ENCODE peak calls at places on chromosome 5, in seven cellular contexts. One of them, this sample, is unnamed.

GRCh38 chr5:130514984-130515690 is 610.9 kb downstream of the CHSY3 start:
- DNase-seq in OCI-LY7: no peak
- DNase-seq in body of pancreas: no peak
- DNase-seq in lung: no peak
- DNase-seq in MCF 10A: peak
- DNase-seq in heart left ventricle: no peak
- DNase-seq in GM13977: no peak
- DNase-seq in this sample: no peak

GRCh38 chr5:7181841-7182240 is 214.1 kb upstream of the ADCY2 start:
- DNase-seq in body of pancreas: no peak
- DNase-seq in MCF 10A: no peak
- DNase-seq in lung: no peak
- DNase-seq in GM13977: no peak
- DNase-seq in heart left ventricle: no peak
- DNase-seq in OCI-LY7: no peak
- DNase-seq in this sample: no peak

GRCh38 chr5:15821506-15821905 is 321.5 kb downstream of the FBXL7 start:
- DNase-seq in heart left ventricle: no peak
- DNase-seq in MCF 10A: no peak
- DNase-seq in OCI-LY7: no peak
- DNase-seq in body of pancreas: no peak
- DNase-seq in lung: no peak
- DNase-seq in GM13977: no peak
- DNase-seq in this sample: no peak

GRCh38 chr5:65928341-65928752 is 2.0 kb downstream of the ERBIN start:
- DNase-seq in GM13977: no peak
- DNase-seq in lung: no peak
- DNase-seq in heart left ventricle: no peak
- DNase-seq in body of pancreas: no peak
- DNase-seq in OCI-LY7: no peak
- DNase-seq in MCF 10A: peak
- DNase-seq in this sample: no peak

GRCh38 chr5:61301820-61302563 is 30.1 kb upstream of the ZSWIM6 start:
- DNase-seq in OCI-LY7: no peak
- DNase-seq in heart left ventricle: no peak
- DNase-seq in MCF 10A: peak
- DNase-seq in GM13977: no peak
- DNase-seq in body of pancreas: peak
- DNase-seq in lung: peak
- DNase-seq in this sample: no peak

GRCh38 chr5:133828727-133829126 is 139.7 kb downstream of the C5orf15 start:
- DNase-seq in OCI-LY7: no peak
- DNase-seq in body of pancreas: no peak
- DNase-seq in lung: no peak
- DNase-seq in MCF 10A: no peak
- DNase-seq in GM13977: no peak
- DNase-seq in heart left ventricle: no peak
- DNase-seq in this sample: no peak

GRCh38 chr5:4216142-4216541 is 620.5 kb downstream of the IRX1 start:
- DNase-seq in lung: no peak
- DNase-seq in heart left ventricle: no peak
- DNase-seq in GM13977: no peak
- DNase-seq in body of pancreas: no peak
- DNase-seq in OCI-LY7: no peak
- DNase-seq in MCF 10A: peak
- DNase-seq in this sample: no peak

GRCh38 chr5:62783374-62784057 is 204.9 kb downstream of the LRRC70 start:
- DNase-seq in OCI-LY7: no peak
- DNase-seq in GM13977: peak
- DNase-seq in body of pancreas: no peak
- DNase-seq in MCF 10A: no peak
- DNase-seq in lung: no peak
- DNase-seq in heart left ventricle: no peak
- DNase-seq in this sample: no peak

GRCh38 chr5:32542216-32543059 is 42.9 kb upstream of the SUB1 start:
- DNase-seq in heart left ventricle: no peak
- DNase-seq in OCI-LY7: peak
- DNase-seq in lung: no peak
- DNase-seq in GM13977: peak
- DNase-seq in body of pancreas: no peak
- DNase-seq in MCF 10A: peak
- DNase-seq in this sample: no peak

GRCh38 chr5:65778126-65778525 is 56.1 kb downstream of the NLN start:
- DNase-seq in GM13977: no peak
- DNase-seq in lung: no peak
- DNase-seq in OCI-LY7: no peak
- DNase-seq in heart left ventricle: no peak
- DNase-seq in MCF 10A: no peak
- DNase-seq in body of pancreas: no peak
- DNase-seq in this sample: no peak

GRCh38 chr5:173868096-173868879 is 19.9 kb upstream of the CPEB4 start:
- DNase-seq in lung: no peak
- DNase-seq in GM13977: no peak
- DNase-seq in MCF 10A: peak
- DNase-seq in OCI-LY7: no peak
- DNase-seq in body of pancreas: no peak
- DNase-seq in heart left ventricle: no peak
- DNase-seq in this sample: no peak

GRCh38 chr5:102595332-102595731 is 96.5 kb upstream of the SLCO6A1 start:
- DNase-seq in lung: no peak
- DNase-seq in GM13977: no peak
- DNase-seq in heart left ventricle: no peak
- DNase-seq in OCI-LY7: no peak
- DNase-seq in MCF 10A: no peak
- DNase-seq in body of pancreas: no peak
- DNase-seq in this sample: no peak

GRCh38 chr5:130323804-130324454 is 419.7 kb downstream of the CHSY3 start:
- DNase-seq in heart left ventricle: no peak
- DNase-seq in MCF 10A: peak
- DNase-seq in lung: no peak
- DNase-seq in body of pancreas: no peak
- DNase-seq in OCI-LY7: peak
- DNase-seq in GM13977: peak
- DNase-seq in this sample: no peak

GRCh38 chr5:74075900-74076484 is 450.0 kb downstream of the ARHGEF28 start:
- DNase-seq in MCF 10A: no peak
- DNase-seq in OCI-LY7: no peak
- DNase-seq in GM13977: no peak
- DNase-seq in lung: no peak
- DNase-seq in body of pancreas: no peak
- DNase-seq in heart left ventricle: no peak
- DNase-seq in this sample: no peak

GRCh38 chr5:176676361-176676824 is 29.1 kb downstream of the TSPAN17 start:
- DNase-seq in MCF 10A: peak
- DNase-seq in lung: no peak
- DNase-seq in heart left ventricle: peak
- DNase-seq in body of pancreas: no peak
- DNase-seq in GM13977: peak
- DNase-seq in OCI-LY7: peak
- DNase-seq in this sample: no peak

GRCh38 chr5:107526263-107526937 is 144.3 kb downstream of the EFNA5 start:
- DNase-seq in OCI-LY7: no peak
- DNase-seq in lung: no peak
- DNase-seq in MCF 10A: no peak
- DNase-seq in body of pancreas: no peak
- DNase-seq in heart left ventricle: no peak
- DNase-seq in GM13977: no peak
- DNase-seq in this sample: no peak

GRCh38 chr5:176730815-176731475 is 79.4 kb upstream of the UNC5A start:
- DNase-seq in GM13977: peak
- DNase-seq in OCI-LY7: no peak
- DNase-seq in lung: no peak
- DNase-seq in MCF 10A: no peak
- DNase-seq in heart left ventricle: no peak
- DNase-seq in body of pancreas: no peak
- DNase-seq in this sample: no peak

GRCh38 chr5:43515678-43516048 is 715 bp upstream of the C5orf34 start:
- DNase-seq in lung: no peak
- DNase-seq in OCI-LY7: peak
- DNase-seq in body of pancreas: no peak
- DNase-seq in GM13977: no peak
- DNase-seq in MCF 10A: no peak
- DNase-seq in heart left ventricle: no peak
- DNase-seq in this sample: no peak

GRCh38 chr5:170265527-170265926 is 32.0 kb downstream of the LCP2 start:
- DNase-seq in heart left ventricle: no peak
- DNase-seq in lung: no peak
- DNase-seq in GM13977: no peak
- DNase-seq in OCI-LY7: no peak
- DNase-seq in body of pancreas: no peak
- DNase-seq in MCF 10A: no peak
- DNase-seq in this sample: no peak

GRCh38 chr5:17185776-17186175 is 31.7 kb upstream of the BASP1 start:
- DNase-seq in body of pancreas: no peak
- DNase-seq in GM13977: no peak
- DNase-seq in MCF 10A: peak
- DNase-seq in lung: no peak
- DNase-seq in heart left ventricle: no peak
- DNase-seq in OCI-LY7: no peak
- DNase-seq in this sample: no peak

GRCh38 chr5:150272531-150272930 is 17.0 kb downstream of the CAMK2A start:
- DNase-seq in heart left ventricle: no peak
- DNase-seq in MCF 10A: peak
- DNase-seq in body of pancreas: no peak
- DNase-seq in GM13977: peak
- DNase-seq in OCI-LY7: peak
- DNase-seq in lung: no peak
- DNase-seq in this sample: peak
- TF ChIP-seq CTCF in heart left ventricle: no peak
- TF ChIP-seq CTCF in MCF 10A: peak
- TF ChIP-seq CTCF in body of pancreas: peak
- TF ChIP-seq CTCF in GM13977: peak
- TF ChIP-seq CTCF in OCI-LY7: peak
- TF ChIP-seq CTCF in lung: peak
- TF ChIP-seq CTCF in this sample: peak

GRCh38 chr5:95620870-95621838 is 1.3 kb downstream of the GPR150 start:
- DNase-seq in body of pancreas: peak
- DNase-seq in heart left ventricle: peak
- DNase-seq in MCF 10A: no peak
- DNase-seq in lung: no peak
- DNase-seq in OCI-LY7: no peak
- DNase-seq in GM13977: peak
- DNase-seq in this sample: peak
- TF ChIP-seq CTCF in body of pancreas: no peak
- TF ChIP-seq CTCF in heart left ventricle: no peak
- TF ChIP-seq CTCF in MCF 10A: no peak
- TF ChIP-seq CTCF in lung: no peak
- TF ChIP-seq CTCF in OCI-LY7: no peak
- TF ChIP-seq CTCF in GM13977: no peak
- TF ChIP-seq CTCF in this sample: no peak

DNA sequence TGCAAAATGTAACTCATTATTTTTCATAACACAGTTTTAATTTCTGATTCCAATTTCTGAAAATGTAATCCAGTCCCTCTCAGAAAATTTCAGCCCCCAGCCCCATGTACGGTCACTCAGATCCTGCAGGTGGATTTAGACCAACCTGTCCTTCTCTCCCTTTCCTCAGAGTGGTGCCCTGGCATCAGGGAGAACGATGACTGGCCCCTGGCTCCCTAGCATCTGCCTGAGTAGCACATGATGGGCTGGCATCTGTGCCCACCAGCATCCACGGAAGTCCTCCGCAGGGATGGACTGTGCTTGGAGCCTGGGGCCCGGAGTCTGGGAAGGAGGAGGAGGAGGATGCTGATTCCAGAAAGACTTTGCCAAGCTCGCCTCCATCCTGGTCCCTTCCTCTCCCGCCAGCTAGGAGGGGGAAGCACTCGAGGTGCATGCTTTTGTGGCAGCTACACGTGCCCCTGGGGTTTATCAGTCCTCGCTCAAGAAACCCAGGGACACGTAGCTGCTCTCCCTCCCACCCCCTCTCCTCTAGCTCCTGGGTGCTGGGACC is 54.4 kb upstream of the RUFY1 start:
- DNase-seq in OCI-LY7: no peak
- DNase-seq in heart left ventricle: no peak
- DNase-seq in lung: no peak
- DNase-seq in GM13977: no peak
- DNase-seq in MCF 10A: peak
- DNase-seq in body of pancreas: no peak
- DNase-seq in this sample: no peak
- TF ChIP-seq CTCF in OCI-LY7: peak
- TF ChIP-seq CTCF in heart left ventricle: no peak
- TF ChIP-seq CTCF in lung: no peak
- TF ChIP-seq CTCF in GM13977: peak
- TF ChIP-seq CTCF in MCF 10A: peak
- TF ChIP-seq CTCF in body of pancreas: no peak
- TF ChIP-seq CTCF in this sample: no peak

GRCh38 chr5:135745897-135746500 is 88.5 kb upstream of the SLC25A48 start:
- DNase-seq in GM13977: no peak
- DNase-seq in lung: no peak
- DNase-seq in OCI-LY7: no peak
- DNase-seq in body of pancreas: no peak
- DNase-seq in heart left ventricle: no peak
- DNase-seq in MCF 10A: no peak
- DNase-seq in this sample: no peak

GRCh38 chr5:135747824-135748223 is 86.6 kb upstream of the SLC25A48 start:
- DNase-seq in GM13977: no peak
- DNase-seq in heart left ventricle: no peak
- DNase-seq in OCI-LY7: no peak
- DNase-seq in body of pancreas: no peak
- DNase-seq in MCF 10A: no peak
- DNase-seq in lung: no peak
- DNase-seq in this sample: no peak

GRCh38 chr5:135740475-135740874 is 94.0 kb upstream of the SLC25A48 start:
- DNase-seq in body of pancreas: no peak
- DNase-seq in lung: no peak
- DNase-seq in GM13977: no peak
- DNase-seq in heart left ventricle: no peak
- DNase-seq in OCI-LY7: no peak
- DNase-seq in MCF 10A: no peak
- DNase-seq in this sample: no peak

GRCh38 chr5:135741040-135741439 is 93.4 kb upstream of the SLC25A48 start:
- DNase-seq in MCF 10A: no peak
- DNase-seq in lung: no peak
- DNase-seq in body of pancreas: no peak
- DNase-seq in OCI-LY7: no peak
- DNase-seq in heart left ventricle: no peak
- DNase-seq in GM13977: no peak
- DNase-seq in this sample: no peak

GRCh38 chr5:135743684-135744083 is 90.8 kb upstream of the SLC25A48 start:
- DNase-seq in GM13977: no peak
- DNase-seq in lung: no peak
- DNase-seq in OCI-LY7: no peak
- DNase-seq in MCF 10A: no peak
- DNase-seq in body of pancreas: no peak
- DNase-seq in heart left ventricle: no peak
- DNase-seq in this sample: no peak
- TF ChIP-seq CTCF in GM13977: no peak
- TF ChIP-seq CTCF in lung: no peak
- TF ChIP-seq CTCF in OCI-LY7: no peak
- TF ChIP-seq CTCF in MCF 10A: no peak
- TF ChIP-seq CTCF in body of pancreas: no peak
- TF ChIP-seq CTCF in heart left ventricle: no peak
- TF ChIP-seq CTCF in this sample: no peak

GRCh38 chr5:97183100-97183929 is at the start of gene RIOK2:
- DNase-seq in heart left ventricle: peak
- DNase-seq in body of pancreas: peak
- DNase-seq in OCI-LY7: peak
- DNase-seq in GM13977: peak
- DNase-seq in MCF 10A: peak
- DNase-seq in lung: peak
- DNase-seq in this sample: peak
- TF ChIP-seq CTCF in heart left ventricle: no peak
- TF ChIP-seq CTCF in body of pancreas: no peak
- TF ChIP-seq CTCF in OCI-LY7: peak
- TF ChIP-seq CTCF in GM13977: no peak
- TF ChIP-seq CTCF in MCF 10A: no peak
- TF ChIP-seq CTCF in lung: no peak
- TF ChIP-seq CTCF in this sample: no peak

GRCh38 chr5:112975721-112976431 is 722 bp upstream of the DCP2 start:
- DNase-seq in heart left ventricle: no peak
- DNase-seq in OCI-LY7: peak
- DNase-seq in lung: no peak
- DNase-seq in MCF 10A: no peak
- DNase-seq in body of pancreas: no peak
- DNase-seq in GM13977: no peak
- DNase-seq in this sample: peak
- TF ChIP-seq CTCF in heart left ventricle: no peak
- TF ChIP-seq CTCF in OCI-LY7: no peak
- TF ChIP-seq CTCF in lung: no peak
- TF ChIP-seq CTCF in MCF 10A: no peak
- TF ChIP-seq CTCF in body of pancreas: no peak
- TF ChIP-seq CTCF in GM13977: no peak
- TF ChIP-seq CTCF in this sample: no peak

This sample was measured in neural crest cell.